ENCODE peak calls at places on chromosomes 1 and 21, in five cellular contexts. One of them, this sample, is unnamed.

GRCh38 chr1:19892628-19893168 is 10.5 kb downstream of the OTUD3 start:
- DNase-seq in glomerular endothelial cell: peak
- DNase-seq in H9: no peak
- DNase-seq in ELR: peak
- DNase-seq in HTR-8/SVneo: no peak
- DNase-seq in this sample: peak

GRCh38 chr1:226128487-226129075 is 58.0 kb downstream of the ACBD3 start:
- DNase-seq in ELR: peak
- DNase-seq in glomerular endothelial cell: no peak
- DNase-seq in HTR-8/SVneo: peak
- DNase-seq in H9: no peak
- DNase-seq in this sample: no peak

GRCh38 chr1:8423134-8423701 is 105.3 kb downstream of the SLC45A1 start:
- DNase-seq in H9: no peak
- DNase-seq in HTR-8/SVneo: peak
- DNase-seq in ELR: peak
- DNase-seq in glomerular endothelial cell: no peak
- DNase-seq in this sample: no peak

GRCh38 chr1:3910769-3911520 is 10.9 kb upstream of the C1orf174 start:
- DNase-seq in H9: peak
- DNase-seq in ELR: peak
- DNase-seq in glomerular endothelial cell: no peak
- DNase-seq in HTR-8/SVneo: peak
- DNase-seq in this sample: no peak

GRCh38 chr1:41416552-41417334 is 55.5 kb downstream of the FOXO6 start:
- DNase-seq in glomerular endothelial cell: peak
- DNase-seq in ELR: peak
- DNase-seq in H9: peak
- DNase-seq in HTR-8/SVneo: peak
- DNase-seq in this sample: peak

GRCh38 chr1:40708750-40709099 is 17.2 kb downstream of the NFYC start:
- DNase-seq in H9: no peak
- DNase-seq in ELR: peak
- DNase-seq in HTR-8/SVneo: peak
- DNase-seq in glomerular endothelial cell: peak
- DNase-seq in this sample: no peak

GRCh38 chr1:100538935-100539835 is 1.2 kb downstream of the GPR88 start:
- DNase-seq in glomerular endothelial cell: no peak
- DNase-seq in HTR-8/SVneo: peak
- DNase-seq in H9: peak
- DNase-seq in ELR: peak
- DNase-seq in this sample: no peak

GRCh38 chr1:4593106-4593505 is 61.3 kb upstream of the AJAP1 start:
- DNase-seq in glomerular endothelial cell: no peak
- DNase-seq in ELR: no peak
- DNase-seq in HTR-8/SVneo: no peak
- DNase-seq in H9: no peak
- DNase-seq in this sample: no peak

GRCh38 chr1:230864441-230864840 is 3.9 kb downstream of the C1orf198 start:
- DNase-seq in glomerular endothelial cell: no peak
- DNase-seq in HTR-8/SVneo: no peak
- DNase-seq in H9: no peak
- DNase-seq in ELR: no peak
- DNase-seq in this sample: no peak

GRCh38 chr21:44653123-44653522 is 1.3 kb downstream of the KRTAP12-4 start:
- DNase-seq in H9: no peak
- DNase-seq in glomerular endothelial cell: no peak
- DNase-seq in HTR-8/SVneo: no peak
- DNase-seq in ELR: no peak
- DNase-seq in this sample: no peak

GRCh38 chr21:37866027-37866426 is 50.2 kb downstream of the KCNJ6 start:
- DNase-seq in H9: no peak
- DNase-seq in HTR-8/SVneo: no peak
- DNase-seq in glomerular endothelial cell: no peak
- DNase-seq in ELR: peak
- DNase-seq in this sample: no peak

GRCh38 chr1:240644732-240645131 is 32.8 kb upstream of the GREM2 start:
- DNase-seq in H9: no peak
- DNase-seq in HTR-8/SVneo: no peak
- DNase-seq in ELR: no peak
- DNase-seq in glomerular endothelial cell: no peak
- DNase-seq in this sample: no peak

GRCh38 chr1:22737374-22738068 is 26.9 kb downstream of the EPHB2 start:
- DNase-seq in glomerular endothelial cell: no peak
- DNase-seq in ELR: no peak
- DNase-seq in HTR-8/SVneo: no peak
- DNase-seq in H9: no peak
- DNase-seq in this sample: no peak

GRCh38 chr1:31671556-31672201 is 27.0 kb upstream of the PEF1 start:
- DNase-seq in H9: no peak
- DNase-seq in glomerular endothelial cell: no peak
- DNase-seq in HTR-8/SVneo: no peak
- DNase-seq in ELR: no peak
- DNase-seq in this sample: no peak

GRCh38 chr1:98323906-98324358 is 337.6 kb upstream of the SNX7 start:
- DNase-seq in ELR: peak
- DNase-seq in H9: peak
- DNase-seq in HTR-8/SVneo: peak
- DNase-seq in glomerular endothelial cell: no peak
- DNase-seq in this sample: peak

GRCh38 chr1:223142795-223143759 is at the start of gene TLR5:
- DNase-seq in HTR-8/SVneo: peak
- DNase-seq in glomerular endothelial cell: no peak
- DNase-seq in ELR: peak
- DNase-seq in H9: peak
- DNase-seq in this sample: peak

GRCh38 chr1:54973205-54973921 is 7.1 kb upstream of the TMEM61 start:
- DNase-seq in glomerular endothelial cell: no peak
- DNase-seq in ELR: peak
- DNase-seq in HTR-8/SVneo: peak
- DNase-seq in H9: peak
- DNase-seq in this sample: no peak

GRCh38 chr1:219755234-219755633 is 142.3 kb upstream of the ZC3H11B start:
- DNase-seq in H9: no peak
- DNase-seq in glomerular endothelial cell: no peak
- DNase-seq in ELR: no peak
- DNase-seq in HTR-8/SVneo: no peak
- DNase-seq in this sample: no peak